ENCODE peak calls at places on chromosomes 6 and 20, in six cellular contexts. P, G, W, B, Z and H are unnamed samples.
A peak's percentile ranks its signal among the peaks of the same experiment; 100 is the strongest.

GRCh38 chr6:4466260-4466659 is 309.9 kb upstream of the CDYL start:
- DNase-seq in P (no peak), G (no peak), W (peak; percentile 20), B (no peak), Z (peak; percentile 26), H (no peak)

GRCh38 chr6:4788953-4789584 is 12.9 kb downstream of the CDYL start:
- DNase-seq in P (no peak), G (no peak), W (no peak), B (no peak), Z (no peak), H (no peak)

GRCh38 chr20:34022154-34022842 is 28.6 kb downstream of the RALY start:
- DNase-seq in P (no peak), G (no peak), W (no peak), B (no peak), Z (peak; percentile 26), H (peak; percentile 47)

GRCh38 chr20:3082955-3083952 is 1.3 kb downstream of the AVP start:
- DNase-seq in P (no peak), G (peak; percentile 60), W (no peak), B (no peak), Z (no peak), H (no peak)

GRCh38 chr20:59177266-59178250 is 13.9 kb downstream of the ZNF831 start:
- DNase-seq in P (no peak), G (no peak), W (no peak), B (no peak), Z (no peak), H (no peak)

GRCh38 chr6:111015656-111016190 is 33.9 kb downstream of the RPF2 start:
- DNase-seq in P (no peak), G (no peak), W (no peak), B (no peak), Z (no peak), H (no peak)

GRCh38 chr20:34240121-34240520 is 1.1 kb upstream of the ASIP start:
- DNase-seq in P (no peak), G (no peak), W (no peak), B (no peak), Z (no peak), H (no peak)

GRCh38 chr6:147549531-147549930 is 41.0 kb downstream of the SAMD5 start:
- DNase-seq in P (no peak), G (no peak), W (no peak), B (no peak), Z (no peak), H (no peak)

GRCh38 chr6:142294681-142295080 is 7.1 kb upstream of the ADGRG6 start:
- DNase-seq in P (no peak), G (no peak), W (no peak), B (no peak), Z (no peak), H (no peak)

GRCh38 chr6:22470454-22471368 is 98.7 kb upstream of the HDGFL1 start:
- DNase-seq in P (no peak), G (no peak), W (peak; percentile 54), B (no peak), Z (peak; percentile 65), H (no peak)

GRCh38 chr20:62162765-62163484 is 19.4 kb downstream of the SS18L1 start:
- DNase-seq in P (no peak), G (no peak), W (no peak), B (no peak), Z (no peak), H (no peak)

GRCh38 chr6:49284134-49284533 is 178.9 kb downstream of the MMUT start:
- DNase-seq in P (no peak), G (no peak), W (no peak), B (no peak), Z (no peak), H (no peak)

GRCh38 chr20:39936401-39936800 is 752.6 kb downstream of the MAFB start:
- DNase-seq in P (no peak), G (no peak), W (no peak), B (no peak), Z (no peak), H (no peak)

GRCh38 chr20:57187068-57187634 is 79.3 kb downstream of the BMP7 start:
- DNase-seq in P (no peak), G (no peak), W (no peak), B (no peak), Z (no peak), H (no peak)

GRCh38 chr6:17653198-17653881 is 53.2 kb downstream of the FAM8A1 start:
- DNase-seq in P (no peak), G (no peak), W (no peak), B (no peak), Z (no peak), H (no peak)

GRCh38 chr6:18509871-18510643 is 122.9 kb downstream of the RNF144B start:
- DNase-seq in P (no peak), G (no peak), W (no peak), B (no peak), Z (no peak), H (no peak)

GRCh38 chr6:760982-761955 is 68.3 kb upstream of the EXOC2 start:
- DNase-seq in P (no peak), G (no peak), W (no peak), B (no peak), Z (no peak), H (no peak)

GRCh38 chr6:130961148-130961547 is 101.9 kb downstream of the EPB41L2 start:
- DNase-seq in P (no peak), G (no peak), W (no peak), B (no peak), Z (no peak), H (no peak)

GRCh38 chr6:162363757-162364156 is 363.8 kb downstream of the PRKN start:
- DNase-seq in P (no peak), G (no peak), W (no peak), B (no peak), Z (no peak), H (no peak)